ENCODE peak calls at places on chromosomes 3 and 15, in ten cellular contexts. One of them, this sample, is unnamed.

GRCh38 chr3:141081141-141081795 is 30.1 kb downstream of the SPSB4 start:
- DNase-seq in foreskin fibroblast: no peak
- DNase-seq in lower leg skin: no peak
- DNase-seq in A549: no peak
- DNase-seq in Panc1: no peak
- DNase-seq in epithelial cell of esophagus: no peak
- DNase-seq in tibial artery: no peak
- DNase-seq in tibial nerve: no peak
- DNase-seq in GM12865: no peak
- DNase-seq in AG04449: no peak
- DNase-seq in this sample: no peak

GRCh38 chr3:58962816-58963215 is 87.0 kb downstream of the CFAP20DC start:
- DNase-seq in AG04449: peak; percentile 12
- DNase-seq in tibial nerve: no peak
- DNase-seq in Panc1: no peak
- DNase-seq in A549: no peak
- DNase-seq in GM12865: no peak
- DNase-seq in epithelial cell of esophagus: peak; percentile 21
- DNase-seq in foreskin fibroblast: peak; percentile 52
- DNase-seq in lower leg skin: no peak
- DNase-seq in tibial artery: no peak
- DNase-seq in this sample: no peak

GRCh38 chr3:5014431-5014830 is 35.2 kb downstream of the BHLHE40 start:
- DNase-seq in A549: no peak
- DNase-seq in GM12865: no peak
- DNase-seq in Panc1: no peak
- DNase-seq in AG04449: no peak
- DNase-seq in tibial artery: no peak
- DNase-seq in foreskin fibroblast: no peak
- DNase-seq in epithelial cell of esophagus: no peak
- DNase-seq in tibial nerve: no peak
- DNase-seq in lower leg skin: no peak
- DNase-seq in this sample: no peak

GRCh38 chr3:151816091-151816604 is 2.2 kb downstream of the AADAC start:
- DNase-seq in A549: peak; percentile 17
- DNase-seq in foreskin fibroblast: peak; percentile 68
- DNase-seq in epithelial cell of esophagus: peak; percentile 96
- DNase-seq in AG04449: peak; percentile 9
- DNase-seq in tibial artery: no peak
- DNase-seq in Panc1: no peak
- DNase-seq in lower leg skin: peak; percentile 40
- DNase-seq in GM12865: no peak
- DNase-seq in tibial nerve: no peak
- DNase-seq in this sample: no peak

GRCh38 chr15:80895091-80895490 is 94.5 kb downstream of the MESD start:
- DNase-seq in Panc1: no peak
- DNase-seq in A549: no peak
- DNase-seq in foreskin fibroblast: no peak
- DNase-seq in tibial artery: no peak
- DNase-seq in AG04449: no peak
- DNase-seq in lower leg skin: no peak
- DNase-seq in GM12865: no peak
- DNase-seq in epithelial cell of esophagus: no peak
- DNase-seq in tibial nerve: no peak
- DNase-seq in this sample: no peak

GRCh38 chr3:97684490-97684889 is 80.1 kb upstream of the ARL6 start:
- DNase-seq in foreskin fibroblast: no peak
- DNase-seq in Panc1: no peak
- DNase-seq in tibial nerve: no peak
- DNase-seq in GM12865: no peak
- DNase-seq in tibial artery: no peak
- DNase-seq in lower leg skin: no peak
- DNase-seq in epithelial cell of esophagus: peak; percentile 84
- DNase-seq in AG04449: no peak
- DNase-seq in A549: no peak
- DNase-seq in this sample: no peak

GRCh38 chr3:181278468-181279238 is 289.1 kb upstream of the DNAJC19 start:
- DNase-seq in lower leg skin: no peak
- DNase-seq in foreskin fibroblast: no peak
- DNase-seq in Panc1: no peak
- DNase-seq in tibial artery: no peak
- DNase-seq in AG04449: no peak
- DNase-seq in tibial nerve: no peak
- DNase-seq in GM12865: peak; percentile 7
- DNase-seq in A549: no peak
- DNase-seq in epithelial cell of esophagus: no peak
- DNase-seq in this sample: no peak

GRCh38 chr3:29240248-29240647 is 40.6 kb upstream of the RBMS3 start:
- DNase-seq in lower leg skin: no peak
- DNase-seq in foreskin fibroblast: peak; percentile 59
- DNase-seq in GM12865: no peak
- DNase-seq in Panc1: no peak
- DNase-seq in AG04449: no peak
- DNase-seq in epithelial cell of esophagus: peak; percentile 65
- DNase-seq in A549: no peak
- DNase-seq in tibial artery: no peak
- DNase-seq in tibial nerve: no peak
- DNase-seq in this sample: peak; percentile 61

GRCh38 chr15:48825075-48825474 is 14.2 kb upstream of the CEP152 start:
- DNase-seq in Panc1: no peak
- DNase-seq in lower leg skin: no peak
- DNase-seq in tibial nerve: no peak
- DNase-seq in AG04449: no peak
- DNase-seq in foreskin fibroblast: no peak
- DNase-seq in epithelial cell of esophagus: no peak
- DNase-seq in tibial artery: no peak
- DNase-seq in GM12865: no peak
- DNase-seq in A549: no peak
- DNase-seq in this sample: no peak

GRCh38 chr3:143718463-143718862 is 129.8 kb downstream of the SLC9A9 start:
- DNase-seq in tibial artery: no peak
- DNase-seq in Panc1: no peak
- DNase-seq in A549: no peak
- DNase-seq in tibial nerve: no peak
- DNase-seq in epithelial cell of esophagus: no peak
- DNase-seq in foreskin fibroblast: no peak
- DNase-seq in AG04449: no peak
- DNase-seq in lower leg skin: no peak
- DNase-seq in GM12865: no peak
- DNase-seq in this sample: no peak

GRCh38 chr3:108091498-108092259 is 848 bp upstream of the CD47 start:
- DNase-seq in lower leg skin: peak; percentile 15
- DNase-seq in A549: peak; percentile 20
- DNase-seq in tibial artery: no peak
- DNase-seq in Panc1: no peak
- DNase-seq in GM12865: no peak
- DNase-seq in tibial nerve: no peak
- DNase-seq in AG04449: no peak
- DNase-seq in foreskin fibroblast: no peak
- DNase-seq in epithelial cell of esophagus: peak; percentile 14
- DNase-seq in this sample: no peak

GRCh38 chr15:73026496-73027054 is 25.7 kb upstream of the NEO1 start:
- DNase-seq in A549: no peak
- DNase-seq in lower leg skin: no peak
- DNase-seq in epithelial cell of esophagus: no peak
- DNase-seq in tibial nerve: no peak
- DNase-seq in tibial artery: no peak
- DNase-seq in Panc1: no peak
- DNase-seq in foreskin fibroblast: no peak
- DNase-seq in AG04449: no peak
- DNase-seq in GM12865: no peak
- DNase-seq in this sample: no peak

GRCh38 chr3:122908251-122908650 is 113.4 kb downstream of the SLC49A4 start:
- DNase-seq in lower leg skin: no peak
- DNase-seq in foreskin fibroblast: no peak
- DNase-seq in A549: no peak
- DNase-seq in AG04449: no peak
- DNase-seq in Panc1: no peak
- DNase-seq in epithelial cell of esophagus: no peak
- DNase-seq in tibial artery: no peak
- DNase-seq in tibial nerve: no peak
- DNase-seq in GM12865: no peak
- DNase-seq in this sample: no peak

GRCh38 chr15:25931846-25932245 is 68.7 kb upstream of the ATP10A start:
- DNase-seq in lower leg skin: no peak
- DNase-seq in AG04449: no peak
- DNase-seq in tibial artery: no peak
- DNase-seq in GM12865: no peak
- DNase-seq in foreskin fibroblast: no peak
- DNase-seq in A549: no peak
- DNase-seq in Panc1: no peak
- DNase-seq in tibial nerve: no peak
- DNase-seq in epithelial cell of esophagus: no peak
- DNase-seq in this sample: peak; percentile 31

GRCh38 chr15:25936004-25936403 is 72.9 kb upstream of the ATP10A start:
- DNase-seq in tibial nerve: no peak
- DNase-seq in lower leg skin: no peak
- DNase-seq in AG04449: no peak
- DNase-seq in epithelial cell of esophagus: no peak
- DNase-seq in tibial artery: no peak
- DNase-seq in GM12865: no peak
- DNase-seq in foreskin fibroblast: no peak
- DNase-seq in Panc1: no peak
- DNase-seq in A549: no peak
- DNase-seq in this sample: no peak

GRCh38 chr15:25930931-25931330 is 67.8 kb upstream of the ATP10A start:
- DNase-seq in lower leg skin: no peak
- DNase-seq in AG04449: no peak
- DNase-seq in A549: no peak
- DNase-seq in Panc1: no peak
- DNase-seq in GM12865: no peak
- DNase-seq in epithelial cell of esophagus: no peak
- DNase-seq in tibial nerve: no peak
- DNase-seq in tibial artery: no peak
- DNase-seq in foreskin fibroblast: no peak
- DNase-seq in this sample: no peak

GRCh38 chr15:25937796-25938195 is 74.7 kb upstream of the ATP10A start:
- DNase-seq in foreskin fibroblast: no peak
- DNase-seq in Panc1: no peak
- DNase-seq in epithelial cell of esophagus: no peak
- DNase-seq in tibial artery: no peak
- DNase-seq in A549: no peak
- DNase-seq in AG04449: no peak
- DNase-seq in lower leg skin: no peak
- DNase-seq in tibial nerve: no peak
- DNase-seq in GM12865: no peak
- DNase-seq in this sample: peak; percentile 13

GRCh38 chr15:25933456-25934158 is 70.5 kb upstream of the ATP10A start:
- DNase-seq in tibial nerve: peak; percentile 36
- DNase-seq in A549: peak; percentile 52
- DNase-seq in foreskin fibroblast: peak; percentile 72
- DNase-seq in tibial artery: peak; percentile 69
- DNase-seq in epithelial cell of esophagus: peak; percentile 79
- DNase-seq in AG04449: peak; percentile 57
- DNase-seq in GM12865: peak; percentile 66
- DNase-seq in lower leg skin: peak; percentile 49
- DNase-seq in Panc1: peak; percentile 50
- DNase-seq in this sample: peak; percentile 40
- H3K4me3 ChIP-seq in tibial nerve: peak overlapping the region; percentile 30
- H3K4me3 ChIP-seq in A549: peak overlapping the region; percentile 28
- H3K4me3 ChIP-seq in foreskin fibroblast: peak overlapping the region; percentile 53
- H3K4me3 ChIP-seq in tibial artery: peak overlapping the region; percentile 27
- H3K4me3 ChIP-seq in epithelial cell of esophagus: peak overlapping the region; percentile 20
- H3K4me3 ChIP-seq in AG04449: peak overlapping the region; percentile 42
- H3K4me3 ChIP-seq in GM12865: no peak overlapping the region
- H3K4me3 ChIP-seq in lower leg skin: no peak overlapping the region
- H3K4me3 ChIP-seq in Panc1: peak overlapping the region; percentile 19
- H3K4me3 ChIP-seq in this sample: peak overlapping the region; percentile 38

DNA sequence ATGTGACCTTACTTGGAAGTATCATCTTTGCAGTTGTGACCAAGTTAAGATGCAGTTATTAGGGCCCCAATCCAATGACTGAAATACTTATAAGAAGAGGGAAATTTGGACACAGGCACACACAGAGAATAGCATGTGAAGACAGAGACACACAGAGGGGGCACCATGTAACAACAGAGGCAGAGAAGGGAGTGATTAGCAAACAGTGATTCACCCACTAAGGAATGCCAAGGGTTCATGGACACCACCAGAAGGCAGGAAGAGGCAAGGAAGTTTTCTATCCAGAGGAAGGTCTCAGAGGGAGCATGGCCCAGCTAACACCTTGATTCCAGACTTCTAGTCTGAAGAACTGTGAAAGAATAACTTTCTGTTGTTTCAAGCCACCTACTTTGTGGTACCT is 25.0 kb downstream of the SIDT1 start:
- DNase-seq in tibial nerve: no peak
- DNase-seq in Panc1: no peak
- DNase-seq in foreskin fibroblast: peak; percentile 20
- DNase-seq in epithelial cell of esophagus: peak; percentile 83
- DNase-seq in lower leg skin: no peak
- DNase-seq in A549: peak; percentile 43
- DNase-seq in GM12865: peak; percentile 11
- DNase-seq in tibial artery: no peak
- DNase-seq in AG04449: no peak
- DNase-seq in this sample: no peak
- TF ChIP-seq CTCF in tibial nerve: no peak
- TF ChIP-seq CTCF in Panc1: no peak
- TF ChIP-seq CTCF in foreskin fibroblast: no peak
- TF ChIP-seq CTCF in epithelial cell of esophagus: peak; percentile 30
- TF ChIP-seq CTCF in lower leg skin: no peak
- TF ChIP-seq CTCF in A549: peak; percentile 31
- TF ChIP-seq CTCF in GM12865: no peak
- TF ChIP-seq CTCF in tibial artery: no peak
- TF ChIP-seq CTCF in AG04449: no peak
- TF ChIP-seq CTCF in this sample: no peak

GRCh38 chr3:32819581-32820348 is 2.0 kb downstream of the TRIM71 start:
- DNase-seq in lower leg skin: no peak
- DNase-seq in Panc1: no peak
- DNase-seq in tibial artery: no peak
- DNase-seq in AG04449: no peak
- DNase-seq in A549: no peak
- DNase-seq in GM12865: no peak
- DNase-seq in tibial nerve: no peak
- DNase-seq in foreskin fibroblast: no peak
- DNase-seq in epithelial cell of esophagus: no peak
- DNase-seq in this sample: no peak
- H3K4me3 ChIP-seq in lower leg skin: no peak overlapping the region
- H3K4me3 ChIP-seq in Panc1: no peak overlapping the region
- H3K4me3 ChIP-seq in tibial artery: no peak overlapping the region
- H3K4me3 ChIP-seq in AG04449: no peak overlapping the region
- H3K4me3 ChIP-seq in A549: no peak overlapping the region
- H3K4me3 ChIP-seq in GM12865: no peak overlapping the region
- H3K4me3 ChIP-seq in tibial nerve: no peak overlapping the region
- H3K4me3 ChIP-seq in foreskin fibroblast: no peak overlapping the region
- H3K4me3 ChIP-seq in epithelial cell of esophagus: no peak overlapping the region
- H3K4me3 ChIP-seq in this sample: no peak overlapping the region

DNA sequence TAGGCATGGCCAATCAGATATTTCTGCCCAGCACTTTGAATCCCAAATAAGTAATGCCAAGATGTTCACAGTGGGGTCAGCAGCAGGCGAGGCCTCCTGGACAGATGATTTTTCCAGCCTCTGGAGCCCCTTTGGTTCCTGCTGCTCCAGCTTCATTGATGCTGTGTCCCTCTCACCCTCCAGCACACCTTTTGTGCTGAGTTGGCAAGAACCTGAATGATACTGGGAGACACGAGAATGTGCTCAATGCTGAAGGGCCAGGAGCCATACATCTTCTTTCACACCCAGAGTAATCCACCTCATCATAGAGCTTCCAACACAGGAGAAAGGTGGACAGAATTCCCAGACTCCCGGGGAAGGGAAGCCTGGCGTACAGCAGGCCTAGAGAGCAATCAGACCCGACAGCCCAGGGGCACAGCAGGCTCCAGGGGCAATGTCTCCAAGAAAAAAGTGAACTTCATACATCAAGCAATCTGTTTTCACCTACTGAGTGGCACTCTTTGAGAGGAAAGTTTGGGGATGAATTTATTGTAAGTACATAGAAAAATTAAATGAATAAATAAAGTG is 6.7 kb upstream of the DAPK2 start:
- DNase-seq in GM12865: no peak
- DNase-seq in A549: no peak
- DNase-seq in foreskin fibroblast: no peak
- DNase-seq in epithelial cell of esophagus: no peak
- DNase-seq in lower leg skin: no peak
- DNase-seq in tibial artery: no peak
- DNase-seq in AG04449: no peak
- DNase-seq in tibial nerve: no peak
- DNase-seq in Panc1: no peak
- DNase-seq in this sample: no peak
- TF ChIP-seq CTCF in GM12865: no peak
- TF ChIP-seq CTCF in A549: no peak
- TF ChIP-seq CTCF in foreskin fibroblast: no peak
- TF ChIP-seq CTCF in epithelial cell of esophagus: no peak
- TF ChIP-seq CTCF in lower leg skin: no peak
- TF ChIP-seq CTCF in tibial artery: no peak
- TF ChIP-seq CTCF in AG04449: no peak
- TF ChIP-seq CTCF in tibial nerve: no peak
- TF ChIP-seq CTCF in Panc1: no peak
- TF ChIP-seq CTCF in this sample: no peak